ENCODE peak calls at places on chromosomes 16 and 17, in ten cellular contexts. One of them, this sample, is unnamed.

GRCh38 chr17:61380836-61381525 is 18.7 kb upstream of the TBX2 start:
- DNase-seq in upper lobe of right lung: no peak
- DNase-seq in GM12878: no peak
- DNase-seq in RWPE2: no peak
- DNase-seq in A549: no peak
- DNase-seq in left lung: no peak
- DNase-seq in dorsolateral prefrontal cortex: no peak
- DNase-seq in cardiac muscle cell: no peak
- DNase-seq in IMR-90: no peak
- DNase-seq in adrenal gland: no peak
- DNase-seq in this sample: no peak

GRCh38 chr16:74573622-74574021 is 33.3 kb downstream of the GLG1 start:
- DNase-seq in upper lobe of right lung: no peak
- DNase-seq in GM12878: no peak
- DNase-seq in RWPE2: no peak
- DNase-seq in A549: no peak
- DNase-seq in left lung: no peak
- DNase-seq in dorsolateral prefrontal cortex: no peak
- DNase-seq in cardiac muscle cell: no peak
- DNase-seq in IMR-90: no peak
- DNase-seq in adrenal gland: no peak
- DNase-seq in this sample: no peak

GRCh38 chr17:46979023-46979870 is at the start of gene RPRML:
- DNase-seq in upper lobe of right lung: no peak
- DNase-seq in GM12878: no peak
- DNase-seq in RWPE2: no peak
- DNase-seq in A549: peak
- DNase-seq in left lung: no peak
- DNase-seq in dorsolateral prefrontal cortex: peak
- DNase-seq in cardiac muscle cell: peak
- DNase-seq in IMR-90: no peak
- DNase-seq in adrenal gland: no peak
- DNase-seq in this sample: no peak

GRCh38 chr16:85612191-85612800 is 826 bp upstream of the GSE1 start:
- DNase-seq in upper lobe of right lung: peak
- DNase-seq in GM12878: no peak
- DNase-seq in RWPE2: peak
- DNase-seq in A549: peak
- DNase-seq in left lung: peak
- DNase-seq in dorsolateral prefrontal cortex: no peak
- DNase-seq in cardiac muscle cell: peak
- DNase-seq in IMR-90: peak
- DNase-seq in adrenal gland: peak
- DNase-seq in this sample: peak

GRCh38 chr17:73747221-73748002 is 103.2 kb upstream of the SDK2 start:
- DNase-seq in upper lobe of right lung: no peak
- DNase-seq in GM12878: no peak
- DNase-seq in RWPE2: no peak
- DNase-seq in A549: no peak
- DNase-seq in left lung: no peak
- DNase-seq in dorsolateral prefrontal cortex: no peak
- DNase-seq in cardiac muscle cell: no peak
- DNase-seq in IMR-90: no peak
- DNase-seq in adrenal gland: no peak
- DNase-seq in this sample: no peak

GRCh38 chr17:16398270-16399267 is 16.8 kb upstream of the TRPV2 start:
- DNase-seq in upper lobe of right lung: no peak
- DNase-seq in GM12878: peak
- DNase-seq in RWPE2: no peak
- DNase-seq in A549: no peak
- DNase-seq in left lung: no peak
- DNase-seq in dorsolateral prefrontal cortex: no peak
- DNase-seq in cardiac muscle cell: no peak
- DNase-seq in IMR-90: no peak
- DNase-seq in adrenal gland: peak
- DNase-seq in this sample: no peak

GRCh38 chr17:76893623-76894358 is 25.6 kb downstream of the MGAT5B start:
- DNase-seq in upper lobe of right lung: no peak
- DNase-seq in GM12878: no peak
- DNase-seq in RWPE2: no peak
- DNase-seq in A549: no peak
- DNase-seq in left lung: no peak
- DNase-seq in dorsolateral prefrontal cortex: no peak
- DNase-seq in cardiac muscle cell: no peak
- DNase-seq in IMR-90: no peak
- DNase-seq in adrenal gland: no peak
- DNase-seq in this sample: no peak

GRCh38 chr16:24540575-24541240 is 1.3 kb downstream of the RBBP6 start:
- DNase-seq in upper lobe of right lung: no peak
- DNase-seq in GM12878: no peak
- DNase-seq in RWPE2: no peak
- DNase-seq in A549: peak
- DNase-seq in left lung: no peak
- DNase-seq in dorsolateral prefrontal cortex: no peak
- DNase-seq in cardiac muscle cell: peak
- DNase-seq in IMR-90: peak
- DNase-seq in adrenal gland: no peak
- DNase-seq in this sample: no peak

GRCh38 chr16:263944-264343 is 11.8 kb downstream of the RGS11 start:
- DNase-seq in upper lobe of right lung: no peak
- DNase-seq in GM12878: no peak
- DNase-seq in RWPE2: peak
- DNase-seq in A549: no peak
- DNase-seq in left lung: no peak
- DNase-seq in dorsolateral prefrontal cortex: no peak
- DNase-seq in cardiac muscle cell: no peak
- DNase-seq in IMR-90: no peak
- DNase-seq in adrenal gland: no peak
- DNase-seq in this sample: no peak

GRCh38 chr16:50035468-50035992 is 10.5 kb downstream of the CNEP1R1 start:
- DNase-seq in upper lobe of right lung: no peak
- DNase-seq in GM12878: no peak
- DNase-seq in RWPE2: no peak
- DNase-seq in A549: no peak
- DNase-seq in left lung: no peak
- DNase-seq in dorsolateral prefrontal cortex: no peak
- DNase-seq in cardiac muscle cell: no peak
- DNase-seq in IMR-90: no peak
- DNase-seq in adrenal gland: no peak
- DNase-seq in this sample: no peak

GRCh38 chr16:56450901-56451752 is at the start of the genes NUDT21 and OGFOD1:
- DNase-seq in upper lobe of right lung: peak
- DNase-seq in GM12878: peak
- DNase-seq in RWPE2: peak
- DNase-seq in A549: peak
- DNase-seq in left lung: peak
- DNase-seq in dorsolateral prefrontal cortex: peak
- DNase-seq in cardiac muscle cell: peak
- DNase-seq in IMR-90: peak
- DNase-seq in adrenal gland: peak
- DNase-seq in this sample: peak
- H3K27ac ChIP-seq in upper lobe of right lung: peak
- H3K27ac ChIP-seq in GM12878: peak
- H3K27ac ChIP-seq in RWPE2: peak
- H3K27ac ChIP-seq in A549: peak
- H3K27ac ChIP-seq in left lung: peak
- H3K27ac ChIP-seq in dorsolateral prefrontal cortex: peak
- H3K27ac ChIP-seq in cardiac muscle cell: peak
- H3K27ac ChIP-seq in IMR-90: peak
- H3K27ac ChIP-seq in adrenal gland: peak
- H3K27ac ChIP-seq in this sample: peak

GRCh38 chr16:70683146-70683944 is 2.5 kb downstream of the MTSS2 start:
- DNase-seq in upper lobe of right lung: no peak
- DNase-seq in GM12878: no peak
- DNase-seq in RWPE2: no peak
- DNase-seq in A549: no peak
- DNase-seq in left lung: no peak
- DNase-seq in dorsolateral prefrontal cortex: no peak
- DNase-seq in cardiac muscle cell: no peak
- DNase-seq in IMR-90: no peak
- DNase-seq in adrenal gland: no peak
- DNase-seq in this sample: no peak
- H3K4me3 ChIP-seq in upper lobe of right lung: peak
- H3K4me3 ChIP-seq in GM12878: no peak
- H3K4me3 ChIP-seq in RWPE2: peak
- H3K4me3 ChIP-seq in A549: no peak
- H3K4me3 ChIP-seq in left lung: no peak
- H3K4me3 ChIP-seq in dorsolateral prefrontal cortex: peak
- H3K4me3 ChIP-seq in cardiac muscle cell: no peak
- H3K4me3 ChIP-seq in IMR-90: peak
- H3K4me3 ChIP-seq in adrenal gland: peak
- H3K4me3 ChIP-seq in this sample: no peak

DNA sequence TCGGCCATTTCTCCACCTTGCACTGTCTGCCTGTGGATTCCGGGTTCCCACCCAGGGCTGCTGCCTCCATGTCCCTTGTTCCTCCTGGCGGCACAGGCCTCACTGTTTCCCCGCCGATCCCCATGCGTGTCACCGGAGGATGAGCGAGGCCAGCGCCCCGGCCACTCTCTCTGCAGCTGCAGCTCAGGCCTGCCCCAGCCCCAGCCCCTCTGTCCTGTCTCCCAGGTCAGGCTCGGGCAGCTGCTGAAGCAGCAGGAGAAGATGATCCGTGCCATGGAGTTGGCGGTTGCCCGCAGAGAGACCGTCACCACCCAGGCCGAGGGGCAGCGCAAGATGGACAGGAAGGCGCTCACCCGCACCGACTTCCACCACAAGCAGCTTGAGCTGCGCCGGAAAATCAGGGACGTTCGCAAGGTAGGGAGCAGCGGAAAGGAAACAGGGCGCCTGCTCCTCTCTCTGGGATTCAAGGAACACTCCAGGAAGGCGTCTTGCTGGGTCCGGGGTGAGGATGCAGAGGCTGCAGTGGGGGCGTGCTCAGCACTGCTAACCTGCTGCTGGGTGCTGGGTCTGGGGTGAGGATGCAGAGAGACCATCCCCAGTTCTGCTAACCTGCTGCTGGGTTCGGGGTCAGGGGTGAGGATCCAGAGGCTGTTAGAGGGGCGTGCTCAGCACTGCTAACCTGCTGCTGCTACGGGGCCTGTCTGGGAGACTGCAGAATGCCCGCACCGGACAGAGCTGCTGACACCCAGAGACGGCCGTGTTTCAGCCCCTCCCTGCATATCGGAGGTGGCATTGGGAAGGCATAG is 6.1 kb upstream of the GAA start:
- DNase-seq in upper lobe of right lung: no peak
- DNase-seq in GM12878: no peak
- DNase-seq in RWPE2: peak
- DNase-seq in A549: no peak
- DNase-seq in left lung: no peak
- DNase-seq in dorsolateral prefrontal cortex: no peak
- DNase-seq in cardiac muscle cell: no peak
- DNase-seq in IMR-90: no peak
- DNase-seq in adrenal gland: no peak
- DNase-seq in this sample: no peak
- H3K27ac ChIP-seq in upper lobe of right lung: no peak
- H3K27ac ChIP-seq in GM12878: no peak
- H3K27ac ChIP-seq in RWPE2: no peak
- H3K27ac ChIP-seq in A549: no peak
- H3K27ac ChIP-seq in left lung: no peak
- H3K27ac ChIP-seq in dorsolateral prefrontal cortex: no peak
- H3K27ac ChIP-seq in cardiac muscle cell: no peak
- H3K27ac ChIP-seq in IMR-90: no peak
- H3K27ac ChIP-seq in adrenal gland: no peak
- H3K27ac ChIP-seq in this sample: no peak

DNA sequence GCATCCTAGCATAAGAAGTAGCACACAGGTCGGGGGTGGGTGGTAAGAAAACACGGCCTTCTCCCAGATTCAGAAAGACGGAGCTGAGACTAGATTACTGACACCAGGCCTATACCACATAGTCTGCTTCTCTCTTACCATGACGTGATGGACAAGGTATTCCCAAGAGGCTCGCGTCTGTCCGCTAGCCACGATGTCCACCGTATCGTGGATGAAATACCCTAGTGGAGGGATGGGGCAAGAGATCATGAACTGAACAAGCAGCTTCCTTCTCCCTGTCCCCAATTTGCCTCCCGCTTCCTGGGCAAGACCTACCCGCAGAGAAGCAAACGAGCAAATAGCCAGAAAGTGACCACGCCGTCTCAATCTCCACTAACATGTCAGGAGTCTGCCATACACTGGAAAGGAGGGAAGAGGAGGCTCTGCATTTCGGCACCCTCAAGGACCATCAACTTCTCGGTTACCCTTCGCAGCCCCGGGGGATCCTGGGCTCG is 820 bp downstream of the TLCD1 start:
- DNase-seq in upper lobe of right lung: no peak
- DNase-seq in GM12878: no peak
- DNase-seq in RWPE2: no peak
- DNase-seq in A549: peak
- DNase-seq in left lung: no peak
- DNase-seq in dorsolateral prefrontal cortex: no peak
- DNase-seq in cardiac muscle cell: peak
- DNase-seq in IMR-90: peak
- DNase-seq in adrenal gland: no peak
- DNase-seq in this sample: peak
- H3K4me3 ChIP-seq in upper lobe of right lung: peak
- H3K4me3 ChIP-seq in GM12878: peak
- H3K4me3 ChIP-seq in RWPE2: peak
- H3K4me3 ChIP-seq in A549: peak
- H3K4me3 ChIP-seq in left lung: peak
- H3K4me3 ChIP-seq in dorsolateral prefrontal cortex: no peak
- H3K4me3 ChIP-seq in cardiac muscle cell: peak
- H3K4me3 ChIP-seq in IMR-90: peak
- H3K4me3 ChIP-seq in adrenal gland: peak
- H3K4me3 ChIP-seq in this sample: peak

GRCh38 chr17:32127156-32127897 is 15.0 kb upstream of the RHOT1 start:
- DNase-seq in upper lobe of right lung: peak
- DNase-seq in GM12878: peak
- DNase-seq in RWPE2: peak
- DNase-seq in A549: peak
- DNase-seq in left lung: peak
- DNase-seq in dorsolateral prefrontal cortex: peak
- DNase-seq in cardiac muscle cell: peak
- DNase-seq in IMR-90: peak
- DNase-seq in adrenal gland: peak
- DNase-seq in this sample: peak
- H3K27ac ChIP-seq in upper lobe of right lung: peak
- H3K27ac ChIP-seq in GM12878: peak
- H3K27ac ChIP-seq in RWPE2: peak
- H3K27ac ChIP-seq in A549: peak
- H3K27ac ChIP-seq in left lung: peak
- H3K27ac ChIP-seq in dorsolateral prefrontal cortex: peak
- H3K27ac ChIP-seq in cardiac muscle cell: no peak
- H3K27ac ChIP-seq in IMR-90: peak
- H3K27ac ChIP-seq in adrenal gland: peak
- H3K27ac ChIP-seq in this sample: peak

GRCh38 chr17:49574945-49575523 is 637 bp upstream of the NXPH3 start:
- DNase-seq in upper lobe of right lung: peak
- DNase-seq in GM12878: no peak
- DNase-seq in RWPE2: no peak
- DNase-seq in A549: no peak
- DNase-seq in left lung: no peak
- DNase-seq in dorsolateral prefrontal cortex: no peak
- DNase-seq in cardiac muscle cell: no peak
- DNase-seq in IMR-90: no peak
- DNase-seq in adrenal gland: no peak
- DNase-seq in this sample: no peak
- H3K4me3 ChIP-seq in upper lobe of right lung: peak
- H3K4me3 ChIP-seq in GM12878: peak
- H3K4me3 ChIP-seq in RWPE2: peak
- H3K4me3 ChIP-seq in A549: peak
- H3K4me3 ChIP-seq in left lung: peak
- H3K4me3 ChIP-seq in dorsolateral prefrontal cortex: peak
- H3K4me3 ChIP-seq in cardiac muscle cell: peak
- H3K4me3 ChIP-seq in IMR-90: no peak
- H3K4me3 ChIP-seq in adrenal gland: peak
- H3K4me3 ChIP-seq in this sample: peak

This sample was measured in brain microvascular endothelial cell.